ENCODE peak calls at places on chromosomes 2 and 18, in five cellular contexts. K is sigmoid colon; Q is AG04450; G is effector memory CD4-positive, alpha-beta T cell; F is CD8-positive, alpha-beta T cell. Y is an unnamed sample.

GRCh38 chr2:223697316-223697875 is 95.2 kb upstream of the SCG2 start:
- DNase-seq in K (no peak), Q (no peak), G (no peak), F (no peak), Y (no peak)

GRCh38 chr2:126668254-126668653 is 12.3 kb downstream of the GYPC start:
- DNase-seq in K (no peak), Q (no peak), G (no peak), F (no peak), Y (no peak)

GRCh38 chr2:176157499-176158305 is 595 bp downstream of the HOXD3 start:
- DNase-seq in K (no peak), Q (no peak), G (no peak), F (no peak), Y (no peak)

GRCh38 chr2:7697052-7697451 is 779.8 kb downstream of the RNF144A start:
- DNase-seq in K (no peak), Q (no peak), G (no peak), F (no peak), Y (no peak)

GRCh38 chr2:186595219-186595618 is 5.4 kb downstream of the ITGAV start:
- DNase-seq in K (no peak), Q (no peak), G (no peak), F (no peak), Y (no peak)

GRCh38 chr2:159680692-159681091 is 31.6 kb upstream of the MARCHF7 start:
- DNase-seq in K (no peak), Q (no peak), G (no peak), F (no peak), Y (no peak)

GRCh38 chr2:96864343-96865091 is 5.4 kb downstream of the SEMA4C start:
- DNase-seq in K (peak; percentile 64), Q (no peak), G (no peak), F (no peak), Y (no peak)

GRCh38 chr2:159209341-159210306 is 76.9 kb downstream of the WDSUB1 start:
- DNase-seq in K (no peak), Q (no peak), G (peak; percentile 9), F (peak; percentile 53), Y (no peak)

GRCh38 chr2:83196225-83196624 is 1262.9 kb downstream of the SUCLG1 start:
- DNase-seq in K (no peak), Q (peak; percentile 2), G (no peak), F (no peak), Y (no peak)

GRCh38 chr2:212392048-212392447 is 146.6 kb downstream of the ERBB4 start:
- DNase-seq in K (no peak), Q (no peak), G (no peak), F (no peak), Y (no peak)

GRCh38 chr18:4813708-4814107 is 358.6 kb upstream of the DLGAP1 start:
- DNase-seq in K (no peak), Q (no peak), G (no peak), F (no peak), Y (no peak)

GRCh38 chr2:195711478-195711877 is 54.5 kb downstream of the SLC39A10 start:
- DNase-seq in K (no peak), Q (no peak), G (no peak), F (no peak), Y (no peak)

GRCh38 chr18:57194070-57194469 is 47.2 kb downstream of the BOD1L2 start:
- DNase-seq in K (no peak), Q (no peak), G (no peak), F (no peak), Y (no peak)

GRCh38 chr2:23388292-23388691 is 3.3 kb downstream of the KLHL29 start:
- DNase-seq in K (no peak), Q (no peak), G (no peak), F (no peak), Y (no peak)

GRCh38 chr2:16014041-16014787 is 73.9 kb downstream of the MYCN start:
- DNase-seq in K (no peak), Q (no peak), G (no peak), F (no peak), Y (no peak)

GRCh38 chr2:175441361-175441760 is 259.9 kb upstream of the ATP5MC3 start:
- DNase-seq in K (no peak), Q (no peak), G (no peak), F (no peak), Y (no peak)

GRCh38 chr18:33755918-33756590 is 178.0 kb downstream of the ASXL3 start:
- DNase-seq in K (peak; percentile 63), Q (peak; percentile 69), G (no peak), F (no peak), Y (no peak)

GRCh38 chr18:63099848-63100625 is 219.5 kb downstream of the BCL2 start:
- DNase-seq in K (no peak), Q (no peak), G (no peak), F (no peak), Y (no peak)

GRCh38 chr18:22912835-22913234 is 20.3 kb upstream of the RBBP8 start:
- DNase-seq in K (no peak), Q (no peak), G (no peak), F (no peak), Y (no peak)

GRCh38 chr2:231642631-231643493 is 50.2 kb downstream of the TEX44 start:
- DNase-seq in K (peak; percentile 95), Q (peak; percentile 63), G (peak; percentile 36), F (peak; percentile 34), Y (peak; percentile 40)

GRCh38 chr2:81213598-81213997 is 909.0 kb upstream of the LRRTM1 start:
- DNase-seq in K (no peak), Q (no peak), G (no peak), F (no peak), Y (no peak)

GRCh38 chr2:126850951-126851350 is 47.7 kb upstream of the TEX51 start:
- DNase-seq in K (no peak), Q (no peak), G (no peak), F (no peak), Y (no peak)

GRCh38 chr2:152706477-152707020 is 10.7 kb downstream of the PRPF40A start:
- DNase-seq in K (no peak), Q (no peak), G (no peak), F (no peak), Y (no peak)
- H3K9me3 ChIP-seq in K (no peaks in the 10 kb centered on the region), Q (peaks cover 3% of the 10 kb centered on the region), G (no peaks in the 10 kb centered on the region), F (no peaks in the 10 kb centered on the region), Y (no peaks in the 10 kb centered on the region)

GRCh38 chr2:4190548-4190947 is 487.2 kb downstream of the DCDC2C start:
- DNase-seq in K (no peak), Q (no peak), G (no peak), F (no peak), Y (no peak)

GRCh38 chr2:4192119-4192518 is 488.7 kb downstream of the DCDC2C start:
- DNase-seq in K (no peak), Q (no peak), G (no peak), F (no peak), Y (no peak)

DNA sequence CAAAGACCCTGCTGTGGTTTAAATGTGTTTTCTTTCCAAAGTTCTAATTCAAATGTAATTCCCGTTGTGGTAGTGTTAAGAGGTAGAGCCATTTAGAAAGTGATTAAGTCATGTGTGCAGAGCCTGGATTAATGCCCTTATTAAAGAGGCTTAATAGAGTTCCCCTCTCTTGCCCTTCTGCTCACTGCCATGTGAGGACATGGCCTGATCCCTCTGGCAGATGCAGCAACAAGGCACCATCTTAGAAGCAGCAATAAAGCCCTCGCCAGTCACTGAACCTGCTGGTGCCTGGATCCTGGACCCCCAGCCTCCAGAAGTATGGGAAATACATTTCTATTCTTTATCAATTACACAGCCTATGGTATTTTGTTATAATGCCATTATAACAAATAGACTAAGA is 485.2 kb downstream of the DCDC2C start:
- DNase-seq in K (no peak), Q (no peak), G (no peak), F (no peak), Y (no peak)
- H3K9me3 ChIP-seq in K (no peaks in the 10 kb centered on the region), Q (peaks cover 34% of the 10 kb centered on the region), G (no peaks in the 10 kb centered on the region), F (no peaks in the 10 kb centered on the region), Y (no peaks in the 10 kb centered on the region)

GRCh38 chr2:86440631-86441391 is at the start of gene KDM3A:
- DNase-seq in K (peak; percentile 100), Q (peak; percentile 99), G (peak; percentile 99), F (peak; percentile 99), Y (peak; percentile 98)

GRCh38 chr2:86443601-86444000 is 2.4 kb downstream of the KDM3A start:
- DNase-seq in K (no peak), Q (no peak), G (no peak), F (no peak), Y (no peak)

GRCh38 chr2:86441789-86442641 is 844 bp downstream of the KDM3A start:
- DNase-seq in K (peak; percentile 73), Q (peak; percentile 26), G (peak; percentile 64), F (peak; percentile 72), Y (peak; percentile 68)

GRCh38 chr2:86441392-86441788 is 219 bp downstream of the KDM3A start:
- DNase-seq in K (no peak), Q (no peak), G (no peak), F (no peak), Y (no peak)

GRCh38 chr2:86442642-86443005 is 1.5 kb downstream of the KDM3A start:
- DNase-seq in K (peak; percentile 96), Q (peak; percentile 82), G (peak; percentile 79), F (peak; percentile 69), Y (peak; percentile 47)
- H3K9me3 ChIP-seq in K (peaks cover 8% of the 10 kb centered on the region), Q (peaks cover 3% of the 10 kb centered on the region), G (no peaks in the 10 kb centered on the region), F (no peaks in the 10 kb centered on the region), Y (peaks cover 6% of the 10 kb centered on the region)

GRCh38 chr2:240635116-240635997 is 10.1 kb downstream of the GPR35 start:
- DNase-seq in K (no peak), Q (no peak), G (no peak), F (no peak), Y (no peak)
- H3K9me3 ChIP-seq in K (no peaks in the 10 kb centered on the region), Q (peaks cover 23% of the 10 kb centered on the region), G (peaks cover 7% of the 10 kb centered on the region), F (no peaks in the 10 kb centered on the region), Y (no peaks in the 10 kb centered on the region)

DNA sequence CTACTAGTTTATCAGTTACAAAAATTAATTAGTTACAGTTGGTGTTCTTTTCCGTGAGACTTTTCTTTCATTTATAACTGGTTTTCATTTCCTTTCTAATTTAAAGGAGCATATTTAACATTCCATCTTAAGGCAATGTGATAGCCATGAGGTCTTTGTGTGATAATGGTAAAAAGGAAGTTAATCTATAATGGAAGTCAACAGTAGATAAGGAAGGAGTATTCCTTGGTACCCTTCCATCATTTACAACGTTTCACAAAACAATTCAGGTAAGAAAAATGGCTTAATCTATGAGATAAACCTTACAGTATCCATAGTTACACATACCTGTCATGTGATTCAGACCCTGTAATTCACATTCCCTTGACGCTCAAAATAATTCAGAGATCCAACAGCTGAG is 525.4 kb upstream of the VWC2L start:
- DNase-seq in K (no peak), Q (no peak), G (no peak), F (no peak), Y (no peak)
- H3K9me3 ChIP-seq in K (no peaks in the 10 kb centered on the region), Q (no peaks in the 10 kb centered on the region), G (no peaks in the 10 kb centered on the region), F (no peaks in the 10 kb centered on the region), Y (no peaks in the 10 kb centered on the region)

DNA sequence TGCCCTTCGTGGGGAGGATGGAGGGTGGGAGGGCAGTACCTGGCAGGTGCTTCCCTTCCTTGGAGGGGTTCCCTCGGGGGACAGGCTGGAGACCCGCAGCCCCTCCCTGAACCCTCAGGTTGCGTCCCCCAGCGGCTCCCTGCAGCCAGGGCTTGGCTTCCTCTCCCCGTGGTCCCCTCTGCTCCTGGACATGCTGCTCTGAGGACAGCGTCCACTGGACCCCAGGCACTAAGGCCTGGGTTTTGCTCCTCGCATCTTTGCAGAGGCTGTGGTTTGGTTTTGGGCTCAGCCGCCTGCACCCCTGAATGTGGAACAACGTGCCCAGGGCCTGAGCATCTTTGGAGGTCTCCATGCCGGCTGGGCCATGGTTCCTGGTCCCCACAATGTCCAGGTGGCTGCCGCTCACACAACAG is 133.5 kb downstream of the PTGR3 start:
- DNase-seq in K (peak; percentile 58), Q (no peak), G (no peak), F (no peak), Y (no peak)
- H3K9me3 ChIP-seq in K (peaks cover 8% of the 10 kb centered on the region), Q (peaks cover 30% of the 10 kb centered on the region), G (peaks cover 16% of the 10 kb centered on the region), F (peaks cover 11% of the 10 kb centered on the region), Y (peaks cover 4% of the 10 kb centered on the region)

Y was measured in T-helper 17 cell.